ENCODE peak calls at places on chromosomes 1 and 21, in ten cellular contexts. R is WERI-Rb-1, Q is heart left ventricle, D is nephron progenitor cell, W is IMR-90, H is HCT116, E is fibroblast of mammary gland, Z is GM20000, F is fibroblast of pulmonary artery, A is upper lobe of right lung. U is an unnamed sample.

GRCh38 chr1:208349679-208350330 is 105.6 kb upstream of the PLXNA2 start:
- DNase-seq in D (no peak), Q (no peak), W (no peak), Z (no peak), F (no peak), E (no peak), A (no peak), R (no peak), H (no peak), U (no peak)

GRCh38 chr21:29305068-29305467 is 6.3 kb downstream of the BACH1 start:
- DNase-seq in E (peak; percentile 27), D (no peak), A (no peak), R (no peak), Z (no peak), W (no peak), H (no peak), Q (no peak), F (no peak), U (no peak)

GRCh38 chr1:66542811-66543767 is 9.1 kb downstream of the SGIP1 start:
- DNase-seq in R (no peak), Z (no peak), F (peak; percentile 61), W (peak; percentile 95), Q (peak; percentile 84), E (peak; percentile 82), D (no peak), A (no peak), H (peak; percentile 91), U (peak; percentile 94)

GRCh38 chr1:198086051-198086745 is 70.6 kb upstream of the NEK7 start:
- DNase-seq in D (no peak), F (no peak), Z (no peak), R (no peak), E (no peak), Q (no peak), W (no peak), H (no peak), A (no peak), U (no peak)

GRCh38 chr1:180594723-180595122 is 36.0 kb downstream of the OVAAL start:
- DNase-seq in Q (no peak), D (no peak), F (no peak), Z (no peak), H (no peak), A (no peak), W (no peak), E (no peak), R (peak; percentile 37), U (no peak)

GRCh38 chr1:13661539-13661938 is 38.4 kb upstream of the PRDM2 start:
- DNase-seq in Z (no peak), R (peak; percentile 33), Q (no peak), F (peak; percentile 11), E (peak; percentile 78), W (no peak), A (no peak), H (no peak), D (no peak), U (peak; percentile 53)

GRCh38 chr1:106063510-106063909 is 993.0 kb upstream of the PRMT6 start:
- DNase-seq in R (no peak), A (no peak), Z (no peak), E (no peak), D (no peak), H (no peak), F (no peak), Q (no peak), W (no peak), U (no peak)

GRCh38 chr21:15034126-15034848 is 30.5 kb downstream of the NRIP1 start:
- DNase-seq in R (no peak), W (peak; percentile 72), Z (no peak), Q (no peak), A (no peak), H (no peak), F (peak; percentile 39), E (peak; percentile 70), D (no peak), U (peak; percentile 56)

GRCh38 chr21:38814126-38815059 is 8.7 kb downstream of the ETS2 start:
- DNase-seq in Q (no peak), D (no peak), F (no peak), E (no peak), H (no peak), A (no peak), Z (no peak), W (no peak), R (no peak), U (no peak)

GRCh38 chr1:48526045-48526714 is 54.2 kb upstream of the SPATA6 start:
- DNase-seq in Q (no peak), R (peak; percentile 36), F (peak; percentile 70), H (no peak), W (peak; percentile 35), Z (no peak), E (peak; percentile 41), D (no peak), A (no peak), U (peak; percentile 33)

GRCh38 chr1:228999776-229000175 is 264.5 kb downstream of the RHOU start:
- DNase-seq in D (no peak), Z (no peak), R (no peak), Q (no peak), E (no peak), A (no peak), F (no peak), W (no peak), H (no peak), U (no peak)

GRCh38 chr21:34819357-34819999 is 150.7 kb downstream of the CLIC6 start:
- DNase-seq in A (no peak), Z (no peak), F (no peak), E (no peak), R (no peak), W (no peak), D (no peak), Q (no peak), H (no peak), U (no peak)

GRCh38 chr1:212858055-212858460 is at the start of gene FLVCR1:
- DNase-seq in W (peak; percentile 94), D (peak; percentile 97), A (peak; percentile 99), F (peak; percentile 96), Q (peak; percentile 97), E (peak; percentile 93), R (peak; percentile 100), H (peak; percentile 87), Z (peak; percentile 97), U (peak; percentile 97)

GRCh38 chr1:16986113-16986512 is 5.7 kb upstream of the MFAP2 start:
- DNase-seq in R (no peak), F (no peak), E (no peak), Q (no peak), A (no peak), H (no peak), W (no peak), D (no peak), Z (no peak), U (no peak)

DNA sequence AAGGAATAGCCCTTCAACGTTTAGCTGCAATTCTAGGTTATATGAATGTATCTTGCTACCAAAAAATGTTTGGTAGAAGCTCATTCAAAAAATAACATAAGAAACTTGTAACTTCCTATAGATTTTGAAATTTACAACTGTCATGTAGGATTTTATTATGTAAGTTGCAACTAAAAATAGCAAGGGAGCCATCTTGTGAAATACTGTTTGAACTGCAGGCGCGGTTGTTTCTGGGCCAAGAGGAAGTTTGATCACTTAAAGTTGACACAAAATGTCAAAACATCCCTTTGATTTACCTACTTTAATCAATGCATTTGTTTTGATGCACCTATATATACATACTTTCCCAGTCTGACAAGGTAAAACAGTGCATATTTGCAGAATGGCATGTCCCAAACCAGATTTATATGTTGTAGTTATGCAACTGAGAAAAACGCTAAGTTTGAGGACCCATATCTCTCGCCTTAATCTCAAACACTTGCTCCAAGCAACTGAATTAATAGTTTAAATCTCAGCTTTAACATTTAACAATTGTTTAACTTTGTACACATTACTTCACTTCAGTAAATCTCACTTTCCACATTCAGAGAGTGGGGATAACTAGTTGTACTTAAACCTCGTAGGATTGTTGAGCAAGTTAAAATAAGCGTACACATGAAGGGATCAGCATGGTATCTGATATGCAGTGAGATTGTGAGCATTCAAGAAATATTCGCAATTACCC is 63.9 kb downstream of the KCNK2 start:
- DNase-seq in W (peak; percentile 64), E (peak; percentile 67), Q (no peak), Z (no peak), H (peak; percentile 21), R (peak; percentile 17), A (no peak), F (peak; percentile 62), D (peak; percentile 10), U (peak; percentile 58)
- TF ChIP-seq CTCF in W (peak; percentile 74), E (peak; percentile 62), Q (no peak), Z (no peak), H (peak; percentile 44), R (peak; percentile 25), A (peak; percentile 42), F (peak; percentile 64), D (peak; percentile 51), U (peak; percentile 62)

GRCh38 chr1:157994081-157994581 is 686 bp downstream of the KIRREL1 start:
- DNase-seq in H (no peak), F (no peak), W (no peak), D (peak; percentile 51), E (no peak), A (no peak), R (peak; percentile 71), Z (peak; percentile 32), Q (no peak), U (no peak)

GRCh38 chr1:157994704-157995540 is 1.5 kb downstream of the KIRREL1 start:
- DNase-seq in Z (no peak), H (no peak), Q (no peak), D (no peak), R (no peak), W (peak; percentile 40), F (peak; percentile 38), E (peak; percentile 51), A (no peak), U (no peak)

GRCh38 chr1:157993179-157994080 is at the start of gene KIRREL1:
- DNase-seq in E (peak; percentile 68), H (no peak), Z (peak; percentile 42), D (peak; percentile 67), R (peak; percentile 89), Q (peak; percentile 69), W (peak; percentile 65), F (peak; percentile 74), A (peak; percentile 81), U (peak; percentile 66)

GRCh38 chr1:157992813-157993178 is 649 bp upstream of the KIRREL1 start:
- DNase-seq in Q (no peak), W (no peak), D (no peak), E (peak; percentile 46), Z (no peak), H (no peak), R (no peak), A (no peak), F (peak; percentile 55), U (no peak)

GRCh38 chr1:157992031-157992568 is 1.3 kb upstream of the KIRREL1 start:
- DNase-seq in H (no peak), E (peak; percentile 82), W (peak; percentile 63), R (peak; percentile 86), F (peak; percentile 74), Z (peak; percentile 84), Q (peak; percentile 75), D (peak; percentile 78), A (peak; percentile 72), U (peak; percentile 69)
- TF ChIP-seq CTCF in H (peak; percentile 98), E (peak; percentile 99), W (peak; percentile 99), R (peak; percentile 98), F (no peak), Z (peak; percentile 92), Q (peak; percentile 98), D (peak; percentile 91), A (peak; percentile 91), U (peak; percentile 100)

GRCh38 chr1:93080424-93080823 is 1.3 kb downstream of the MTF2 start:
- DNase-seq in R (no peak), Q (no peak), E (peak; percentile 85), A (no peak), Z (peak; percentile 76), W (peak; percentile 83), D (no peak), F (peak; percentile 87), H (peak; percentile 60), U (peak; percentile 72)
- TF ChIP-seq CTCF in R (no peak), Q (peak; percentile 23), E (peak; percentile 60), A (peak; percentile 47), Z (peak; percentile 35), W (peak; percentile 62), D (no peak), F (peak; percentile 65), H (peak; percentile 44), U (peak; percentile 50)

GRCh38 chr1:82795503-82796149 is 994.9 kb downstream of the ADGRL2 start:
- DNase-seq in H (no peak), Q (no peak), E (no peak), W (no peak), A (no peak), F (no peak), Z (no peak), D (no peak), R (no peak), U (no peak)
- TF ChIP-seq CTCF in H (no peak), Q (no peak), E (no peak), W (no peak), A (no peak), F (no peak), Z (no peak), D (no peak), R (no peak), U (no peak)